ENCODE peak calls at places on chromosomes 6 and 20, in nine cellular contexts. U is suprapubic skin, C is fibroblast of lung, L is astrocyte, E is brain microvascular endothelial cell, O is transverse colon, K is GM06990, R is epithelial cell of esophagus, A is right lobe of liver. F is an unnamed sample.

GRCh38 chr6:80438728-80439127 is 332.3 kb downstream of the BCKDHB start:
- DNase-seq in U (no peak), C (peak; percentile 92), L (peak; percentile 87), E (peak; percentile 81), O (no peak), K (no peak), R (peak; percentile 96), A (no peak), F (peak; percentile 26)

GRCh38 chr6:686528-686927 is 6.4 kb downstream of the EXOC2 start:
- DNase-seq in U (no peak), C (no peak), L (no peak), E (no peak), O (no peak), K (no peak), R (no peak), A (no peak), F (no peak)

GRCh38 chr6:32906539-32906938 is 34.3 kb downstream of the HLA-DMB start:
- DNase-seq in U (no peak), C (peak; percentile 74), L (peak; percentile 66), E (peak; percentile 38), O (no peak), K (no peak), R (peak; percentile 42), A (no peak), F (no peak)

GRCh38 chr20:48823960-48824497 is 3.8 kb downstream of the PREX1 start:
- DNase-seq in U (no peak), C (peak; percentile 83), L (peak; percentile 70), E (peak; percentile 76), O (no peak), K (peak; percentile 69), R (peak; percentile 84), A (no peak), F (no peak)

GRCh38 chr20:33477386-33478234 is 12.3 kb upstream of the CBFA2T2 start:
- DNase-seq in U (no peak), C (no peak), L (no peak), E (no peak), O (peak; percentile 78), K (no peak), R (no peak), A (peak; percentile 14), F (no peak)

GRCh38 chr6:170292111-170292777 is 1.4 kb upstream of the DLL1 start:
- DNase-seq in U (no peak), C (no peak), L (no peak), E (no peak), O (no peak), K (no peak), R (peak; percentile 10), A (no peak), F (no peak)

GRCh38 chr6:159249150-159249549 is 80.0 kb downstream of the FNDC1 start:
- DNase-seq in U (no peak), C (peak; percentile 64), L (peak; percentile 55), E (no peak), O (no peak), K (no peak), R (no peak), A (no peak), F (no peak)

GRCh38 chr6:5011346-5011745 is 7.5 kb upstream of the RPP40 start:
- DNase-seq in U (no peak), C (no peak), L (no peak), E (no peak), O (no peak), K (no peak), R (no peak), A (no peak), F (no peak)

GRCh38 chr6:48213076-48213788 is 102.2 kb upstream of the PTCHD4 start:
- DNase-seq in U (no peak), C (no peak), L (no peak), E (no peak), O (no peak), K (no peak), R (peak; percentile 67), A (no peak), F (no peak)

GRCh38 chr20:5657190-5657872 is 92.9 kb upstream of the SHLD1 start:
- DNase-seq in U (no peak), C (peak; percentile 99), L (peak; percentile 99), E (peak; percentile 95), O (peak; percentile 25), K (no peak), R (peak; percentile 95), A (no peak), F (peak; percentile 88)

GRCh38 chr20:17969884-17970409 is 1.1 kb downstream of the MGME1 start:
- DNase-seq in U (no peak), C (peak; percentile 65), L (no peak), E (peak; percentile 61), O (peak; percentile 36), K (peak; percentile 78), R (peak; percentile 47), A (peak; percentile 63), F (no peak)

GRCh38 chr20:20895537-20895936 is 183.1 kb upstream of the RALGAPA2 start:
- DNase-seq in U (no peak), C (no peak), L (no peak), E (no peak), O (no peak), K (no peak), R (no peak), A (no peak), F (peak; percentile 23)

GRCh38 chr6:113530769-113531168 is 326.4 kb upstream of the MARCKS start:
- DNase-seq in U (no peak), C (peak; percentile 84), L (peak; percentile 77), E (peak; percentile 79), O (no peak), K (no peak), R (peak; percentile 92), A (no peak), F (peak; percentile 13)

GRCh38 chr6:106617302-106617701 is 12.0 kb downstream of the RTN4IP1 start:
- DNase-seq in U (no peak), C (no peak), L (no peak), E (no peak), O (no peak), K (no peak), R (no peak), A (no peak), F (no peak)

GRCh38 chr20:57433658-57434389 is 42.6 kb downstream of the RBM38 start:
- DNase-seq in U (no peak), C (no peak), L (no peak), E (no peak), O (no peak), K (no peak), R (no peak), A (no peak), F (no peak)

GRCh38 chr20:57435105-57435497 is 43.9 kb downstream of the RBM38 start:
- DNase-seq in U (no peak), C (no peak), L (no peak), E (no peak), O (no peak), K (no peak), R (no peak), A (no peak), F (no peak)

GRCh38 chr20:57432874-57433491 is 41.8 kb downstream of the RBM38 start:
- DNase-seq in U (no peak), C (peak; percentile 12), L (no peak), E (no peak), O (peak; percentile 79), K (peak; percentile 89), R (peak; percentile 35), A (no peak), F (no peak)

GRCh38 chr20:57435498-57436222 is 44.5 kb downstream of the RBM38 start:
- DNase-seq in U (peak; percentile 89), C (peak; percentile 60), L (peak; percentile 36), E (peak; percentile 12), O (peak; percentile 74), K (no peak), R (peak; percentile 84), A (peak; percentile 91), F (no peak)

GRCh38 chr20:57434390-57434700 is 43.1 kb downstream of the RBM38 start:
- DNase-seq in U (no peak), C (no peak), L (no peak), E (no peak), O (no peak), K (no peak), R (no peak), A (no peak), F (no peak)
- TF ChIP-seq CTCF in U (no peak), C (peak; percentile 12), L (no peak), E (peak; percentile 30), O (no peak), K (no peak), R (no peak), A (peak; percentile 9), F (peak; percentile 39)

GRCh38 chr20:1685304-1686052 is 27.9 kb upstream of the SIRPG start:
- DNase-seq in U (no peak), C (no peak), L (no peak), E (no peak), O (no peak), K (no peak), R (no peak), A (no peak), F (no peak)
- H3K4me3 ChIP-seq in U (no peak overlapping the region), C (no peak overlapping the region), L (no peak overlapping the region), E (no peak overlapping the region), O (no peak overlapping the region), K (no peak overlapping the region), R (no peak overlapping the region), A (no peak overlapping the region), F (no peak overlapping the region)

GRCh38 chr6:28791002-28791383 is 132.8 kb downstream of the TRIM27 start:
- DNase-seq in U (no peak), C (no peak), L (no peak), E (no peak), O (no peak), K (no peak), R (no peak), A (no peak), F (no peak)

GRCh38 chr6:28789553-28790083 is 134.2 kb downstream of the TRIM27 start:
- DNase-seq in U (no peak), C (peak; percentile 56), L (peak; percentile 41), E (peak; percentile 62), O (no peak), K (peak; percentile 75), R (peak; percentile 64), A (no peak), F (no peak)

GRCh38 chr6:28794175-28795002 is 129.4 kb downstream of the TRIM27 start:
- DNase-seq in U (no peak), C (peak; percentile 44), L (peak; percentile 22), E (peak; percentile 52), O (no peak), K (no peak), R (peak; percentile 84), A (no peak), F (no peak)
- TF ChIP-seq CTCF in U (no peak), C (no peak), L (no peak), E (peak; percentile 15), O (no peak), K (no peak), R (no peak), A (no peak), F (no peak)

DNA sequence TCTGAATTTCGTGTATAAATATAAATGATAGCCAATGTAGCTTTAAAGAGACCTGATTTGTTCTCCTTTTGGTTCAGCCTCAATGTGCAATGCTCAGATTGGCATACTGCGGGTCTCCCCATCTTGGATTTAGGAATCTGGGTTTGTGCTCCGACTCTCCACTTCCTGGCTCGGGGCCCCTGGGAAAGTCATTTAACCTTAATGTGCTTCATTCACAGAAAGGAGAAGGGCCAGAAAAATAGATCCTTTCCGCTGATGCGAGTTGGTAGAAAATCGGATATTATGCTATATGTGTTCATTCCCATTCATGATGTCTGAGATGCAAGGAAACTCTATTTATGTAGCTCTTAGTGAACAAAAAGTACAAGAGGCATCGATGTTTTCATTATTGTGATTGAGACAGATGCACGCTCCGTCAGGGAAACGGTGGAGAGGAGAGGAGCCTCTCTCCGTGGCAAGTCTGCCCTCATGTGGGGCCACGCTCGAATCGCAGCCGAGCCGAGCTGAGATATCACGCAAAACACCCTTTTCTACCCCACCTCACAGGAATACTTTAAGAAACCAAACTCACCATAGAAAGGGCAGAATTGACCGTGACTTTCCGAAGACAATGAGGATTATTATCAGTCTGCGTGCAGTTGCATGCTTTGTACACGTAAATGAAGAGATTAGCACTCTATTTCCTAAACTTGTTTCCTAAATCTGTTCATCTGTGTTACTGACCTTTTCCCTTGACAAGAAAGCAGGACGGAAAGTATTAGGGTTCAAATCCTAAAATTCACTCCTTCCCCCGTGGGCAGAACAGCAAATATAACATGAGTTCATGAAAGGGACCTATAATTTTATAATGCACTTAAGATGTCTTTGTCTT is 136.6 kb downstream of the COL9A1 start:
- DNase-seq in U (no peak), C (peak; percentile 17), L (peak; percentile 0), E (peak; percentile 45), O (peak; percentile 29), K (peak; percentile 6), R (peak; percentile 50), A (peak; percentile 58), F (no peak)
- H3K4me3 ChIP-seq in U (no peak overlapping the region), C (no peak overlapping the region), L (peak overlapping the region; percentile 44), E (peak overlapping the region; percentile 44), O (no peak overlapping the region), K (no peak overlapping the region), R (no peak overlapping the region), A (no peak overlapping the region), F (peak overlapping the region; percentile 44)